ENCODE peak calls at places on chromosome 16, in nine cellular contexts. Z, A, F, H, E, U, V, T and M are unnamed samples.
A peak's percentile ranks its signal among the peaks of the same experiment; 100 is the strongest.

GRCh38 chr16:57948027-57948426 is 22.9 kb downstream of the CNGB1 start:
- DNase-seq in Z (no peak), A (no peak), F (no peak), H (no peak), E (no peak), U (no peak), V (no peak), T (no peak), M (no peak)

GRCh38 chr16:15825750-15826305 is 31.0 kb downstream of the MYH11 start:
- DNase-seq in Z (no peak), A (no peak), F (no peak), H (no peak), E (no peak), U (no peak), V (no peak), T (no peak), M (no peak)

GRCh38 chr16:24118126-24118821 is 137.9 kb upstream of the CACNG3 start:
- DNase-seq in Z (no peak), A (no peak), F (no peak), H (no peak), E (no peak), U (no peak), V (no peak), T (no peak), M (no peak)

GRCh38 chr16:6428861-6429260 is 903.8 kb upstream of the RBFOX1 start:
- DNase-seq in Z (no peak), A (no peak), F (no peak), H (no peak), E (no peak), U (no peak), V (no peak), T (no peak), M (no peak)

GRCh38 chr16:51762081-51762995 is 611.3 kb upstream of the SALL1 start:
- DNase-seq in Z (no peak), A (peak; percentile 49), F (peak; percentile 65), H (peak; percentile 72), E (peak; percentile 63), U (peak; percentile 61), V (peak; percentile 93), T (peak; percentile 57), M (no peak)

GRCh38 chr16:61617214-61617783 is 418.9 kb downstream of the CDH8 start:
- DNase-seq in Z (no peak), A (no peak), F (no peak), H (no peak), E (no peak), U (no peak), V (no peak), T (no peak), M (no peak)

GRCh38 chr16:87324411-87325275 is 7.5 kb upstream of the C16orf95 start:
- DNase-seq in Z (no peak), A (no peak), F (peak; percentile 76), H (peak; percentile 28), E (peak; percentile 21), U (no peak), V (peak; percentile 83), T (no peak), M (no peak)

GRCh38 chr16:75207831-75208230 is 870 bp upstream of the CTRB2 start:
- DNase-seq in Z (peak; percentile 27), A (no peak), F (no peak), H (no peak), E (no peak), U (no peak), V (no peak), T (no peak), M (no peak)

GRCh38 chr16:14539631-14540030 is 90.4 kb downstream of the PARN start:
- DNase-seq in Z (no peak), A (no peak), F (no peak), H (no peak), E (no peak), U (no peak), V (no peak), T (peak; percentile 68), M (no peak)

GRCh38 chr16:53881371-53881770 is 177.4 kb downstream of the FTO start:
- DNase-seq in Z (peak; percentile 57), A (peak; percentile 93), F (no peak), H (peak; percentile 87), E (peak; percentile 79), U (no peak), V (no peak), T (peak; percentile 16), M (peak; percentile 36)

GRCh38 chr16:919658-920631 is 50.8 kb downstream of the LMF1 start:
- DNase-seq in Z (no peak), A (no peak), F (no peak), H (peak; percentile 33), E (no peak), U (no peak), V (no peak), T (no peak), M (no peak)

DNA sequence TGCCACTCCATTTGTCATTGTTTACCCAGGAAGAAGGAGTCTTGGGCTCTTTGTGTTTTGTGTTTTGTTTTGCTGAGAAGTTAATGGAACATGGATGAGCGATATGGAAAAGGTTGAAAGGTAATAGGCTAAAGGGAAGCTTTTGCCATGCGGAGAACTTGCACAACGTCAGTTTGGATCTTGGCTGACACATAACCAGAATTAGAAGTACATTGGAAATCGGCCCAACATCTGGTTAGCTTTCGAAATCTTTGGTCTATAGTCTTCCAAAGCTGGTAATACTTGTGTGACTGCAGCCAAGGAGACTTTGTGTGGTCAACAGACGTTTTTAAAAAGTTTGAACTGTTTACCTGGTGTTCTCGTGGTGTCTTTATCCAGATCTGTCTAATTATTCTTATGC is 89.6 kb downstream of the CLEC16A start:
- DNase-seq in Z (peak; percentile 52), A (peak; percentile 30), F (no peak), H (peak; percentile 100), E (peak; percentile 74), U (no peak), V (no peak), T (peak; percentile 69), M (no peak)
- H3K27ac ChIP-seq in Z (no peak overlapping the region), A (no peak overlapping the region), F (no peak overlapping the region), H (peak overlapping the region; percentile 71), E (peak overlapping the region; percentile 77), U (no peak overlapping the region), V (no peak overlapping the region), T (no peak overlapping the region), M (peak overlapping the region; percentile 49)

GRCh38 chr16:2496223-2497115 is 17.3 kb upstream of the ATP6V0C start:
- DNase-seq in Z (no peak), A (no peak), F (no peak), H (no peak), E (no peak), U (no peak), V (no peak), T (no peak), M (no peak)
- H3K4me2 ChIP-seq in Z (no peak overlapping the region), A (no peak overlapping the region), F (peak overlapping the region; percentile 57), H (no peak overlapping the region), E (no peak overlapping the region), U (no peak overlapping the region), V (no peak overlapping the region), T (no peak overlapping the region), M (no peak overlapping the region)

DNA sequence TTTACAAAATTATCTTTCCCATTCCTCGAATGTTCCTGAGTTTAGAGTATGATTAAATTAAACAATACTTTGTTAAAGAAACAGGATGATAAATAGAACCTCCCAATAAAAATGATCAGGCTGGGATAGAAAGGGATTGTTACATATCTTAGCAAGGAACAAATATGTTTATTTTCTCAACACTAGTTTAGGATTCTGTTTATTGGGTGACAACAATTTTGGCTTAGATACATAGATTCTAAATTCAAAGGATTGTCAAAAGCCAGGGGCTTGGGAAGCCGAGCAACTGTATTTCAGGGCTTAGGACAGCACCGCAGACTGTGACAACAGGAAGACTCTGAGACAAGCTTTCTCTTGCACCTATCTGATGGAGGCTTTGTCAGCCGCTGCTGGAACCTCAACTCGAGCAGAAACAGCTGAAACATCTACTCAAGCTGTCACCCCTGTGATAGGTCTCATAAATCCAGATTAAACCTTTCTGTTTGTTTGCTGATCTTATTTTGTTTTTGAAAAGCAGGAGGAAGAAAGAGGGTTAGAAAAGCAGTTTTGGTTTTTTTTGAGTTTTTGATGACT is 562.8 kb upstream of the ZFHX3 start:
- DNase-seq in Z (no peak), A (no peak), F (no peak), H (no peak), E (no peak), U (no peak), V (no peak), T (no peak), M (no peak)
- TF ChIP-seq EZH2 in Z (no peak), A (no peak), F (no peak), H (no peak), E (no peak), U (no peak), V (no peak), T (no peak), M (no peak)

GRCh38 chr16:88686439-88687253 is at the start of gene SNAI3:
- DNase-seq in Z (peak; percentile 64), A (peak; percentile 75), F (peak; percentile 98), H (no peak), E (peak; percentile 76), U (peak; percentile 78), V (peak; percentile 98), T (no peak), M (no peak)
- H3K27ac ChIP-seq in Z (no peak within 1 kb of the TSS), A (no peak within 1 kb of the TSS), F (peak within 1 kb of the TSS; percentile 44), H (no peak within 1 kb of the TSS), E (no peak within 1 kb of the TSS), U (peak within 1 kb of the TSS; percentile 75), V (no peak within 1 kb of the TSS), T (no peak within 1 kb of the TSS), M (no peak within 1 kb of the TSS)

GRCh38 chr16:28985206-28985605 is 354 bp downstream of the LAT start:
- DNase-seq in Z (no peak), A (no peak), F (no peak), H (no peak), E (no peak), U (no peak), V (no peak), T (no peak), M (no peak)
- H3K4me2 ChIP-seq in Z (no peak overlapping the region), A (no peak overlapping the region), F (no peak overlapping the region), H (no peak overlapping the region), E (no peak overlapping the region), U (peak overlapping the region; percentile 77), V (no peak overlapping the region), T (no peak overlapping the region), M (no peak overlapping the region)

GRCh38 chr16:73064227-73064995 is 16.5 kb upstream of the ZFHX3 start:
- DNase-seq in Z (no peak), A (peak; percentile 51), F (no peak), H (peak; percentile 81), E (no peak), U (no peak), V (peak; percentile 58), T (peak; percentile 87), M (no peak)
- TF ChIP-seq EZH2 in Z (no peak), A (no peak), F (no peak), H (no peak), E (no peak), U (no peak), V (peak; percentile 80), T (no peak), M (no peak)

DNA sequence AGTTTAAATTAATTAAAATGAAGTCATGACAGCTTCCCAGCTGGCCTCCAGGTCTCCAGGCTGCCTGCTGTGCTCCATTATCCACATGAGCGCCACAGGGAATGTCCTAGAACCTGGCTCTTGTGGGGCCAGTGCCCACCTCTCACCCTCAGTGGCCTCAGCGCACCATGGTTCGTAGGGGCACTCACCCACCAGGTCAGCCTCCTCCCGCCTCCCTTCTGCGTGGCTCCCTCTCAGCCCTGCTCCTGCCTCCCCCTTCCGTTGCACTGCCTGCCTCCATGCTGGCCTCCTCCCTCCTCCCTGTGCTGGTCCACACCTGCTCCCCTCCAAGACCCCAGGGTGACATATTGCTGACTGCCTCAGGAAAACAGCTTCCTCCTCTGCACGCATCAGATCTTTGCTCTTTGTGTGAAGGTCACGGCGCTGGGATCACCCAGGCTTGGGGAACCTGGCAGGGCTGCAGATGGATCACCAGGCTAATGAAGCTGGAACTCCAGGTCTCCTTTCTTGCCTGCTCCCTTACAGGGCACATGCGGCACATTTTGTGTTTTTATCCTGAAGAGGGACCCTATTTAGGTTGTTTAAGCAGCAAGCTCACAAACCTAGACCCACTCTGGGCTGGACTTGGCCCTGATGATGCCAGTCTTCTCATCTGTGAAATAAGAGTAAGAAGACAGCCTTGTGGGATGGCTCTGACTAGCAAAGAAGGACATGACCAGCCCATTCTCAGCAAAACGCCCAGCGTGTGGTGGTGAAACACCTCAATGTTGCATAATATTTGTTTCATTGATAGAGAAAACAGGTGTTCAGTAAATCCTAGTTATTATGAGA is 47.9 kb downstream of the IRF8 start:
- DNase-seq in Z (no peak), A (no peak), F (no peak), H (no peak), E (no peak), U (no peak), V (no peak), T (no peak), M (no peak)
- H3K27ac ChIP-seq in Z (no peak overlapping the region), A (no peak overlapping the region), F (no peak overlapping the region), H (no peak overlapping the region), E (no peak overlapping the region), U (no peak overlapping the region), V (no peak overlapping the region), T (no peak overlapping the region), M (no peak overlapping the region)